ENCODE peak calls at places on chromosome 2, in six cellular contexts. N is dorsolateral prefrontal cortex; T is NCI-H1092 treated with DMSO at 0.1 percent for 48 hours; J is esophagus squamous epithelium; O is NCI-H2081; D is activated CD8-positive, alpha-beta T cell treated with anti-CD3 and anti-CD28 coated beads, Interleukin-2, amount 10 ng/mL, durations not matched to agents 7 days and 5 days. P is an unnamed sample.

GRCh38 chr2:25362564-25363145 is 20.9 kb upstream of the DNMT3A start:
- DNase-seq in O (no peak), N (no peak), T (no peak), D (peak; percentile 74), J (no peak), P (no peak)

GRCh38 chr2:237894986-237895543 is 35.6 kb downstream of the RAMP1 start:
- DNase-seq in O (no peak), J (no peak), T (no peak), N (no peak), D (no peak), P (no peak)

GRCh38 chr2:168969865-168970264 is 61.3 kb downstream of the ABCB11 start:
- DNase-seq in N (no peak), O (no peak), J (no peak), T (no peak), D (no peak), P (no peak)

GRCh38 chr2:225994748-225995405 is 595.4 kb downstream of the NYAP2 start:
- DNase-seq in D (no peak), O (no peak), J (no peak), N (no peak), T (no peak), P (peak; percentile 47)

GRCh38 chr2:95287336-95287735 is 9.8 kb upstream of the KCNIP3 start:
- DNase-seq in N (no peak), T (no peak), D (no peak), O (no peak), J (no peak), P (no peak)

GRCh38 chr2:137969418-137969765 is 5.1 kb downstream of the HNMT start:
- DNase-seq in T (peak; percentile 96), J (no peak), N (no peak), D (no peak), O (no peak), P (peak; percentile 87)

GRCh38 chr2:38106420-38107182 is 30.6 kb upstream of the CYP1B1 start:
- DNase-seq in N (no peak), O (no peak), D (no peak), J (no peak), T (no peak), P (peak; percentile 65)

GRCh38 chr2:69652206-69652605 is 8.7 kb upstream of the AAK1 start:
- DNase-seq in D (peak; percentile 18), N (no peak), J (peak; percentile 1), T (no peak), O (no peak), P (peak; percentile 77)

GRCh38 chr2:48914477-48915077 is 159.1 kb upstream of the LHCGR start:
- DNase-seq in D (no peak), J (no peak), T (no peak), O (no peak), N (no peak), P (no peak)

GRCh38 chr2:235373171-235373570 is 120.7 kb upstream of the AGAP1 start:
- DNase-seq in D (no peak), O (no peak), J (no peak), T (no peak), N (no peak), P (no peak)

GRCh38 chr2:5740853-5741252 is 48.7 kb downstream of the SOX11 start:
- DNase-seq in N (no peak), D (no peak), T (no peak), J (no peak), O (no peak), P (no peak)

GRCh38 chr2:191582355-191582754 is 95.6 kb upstream of the NABP1 start:
- DNase-seq in T (no peak), N (no peak), D (no peak), J (no peak), O (no peak), P (peak; percentile 94)